ENCODE peak calls at places on chromosome 3, in four cellular contexts. U is CD4-positive, alpha-beta T cell; Y is NB4; F is left ventricle myocardium inferior. Q is an unnamed sample.

GRCh38 chr3:170092907-170093306 is 55.1 kb downstream of the GPR160 start:
- DNase-seq in U (no peak), Y (peak), F (no peak), Q (no peak)

GRCh38 chr3:151178208-151178845 is 24.7 kb downstream of the GPR171 start:
- DNase-seq in U (no peak), Y (no peak), F (no peak), Q (no peak)

GRCh38 chr3:63991666-63992065 is 31.6 kb downstream of the PSMD6 start:
- DNase-seq in U (no peak), Y (no peak), F (no peak), Q (no peak)

GRCh38 chr3:172138031-172138538 is 98.7 kb downstream of the FNDC3B start:
- DNase-seq in U (no peak), Y (no peak), F (no peak), Q (no peak)

GRCh38 chr3:188664795-188665194 is 507.0 kb upstream of the TPRG1 start:
- DNase-seq in U (no peak), Y (peak), F (no peak), Q (no peak)

GRCh38 chr3:141279074-141279945 is 47.7 kb downstream of the PXYLP1 start:
- DNase-seq in U (no peak), Y (peak), F (no peak), Q (no peak)

GRCh38 chr3:192772495-192772894 is 45.2 kb upstream of the FGF12 start:
- DNase-seq in U (no peak), Y (peak), F (peak), Q (no peak)

GRCh38 chr3:11564577-11565001 is 79.1 kb downstream of the VGLL4 start:
- DNase-seq in U (no peak), Y (no peak), F (no peak), Q (no peak)

GRCh38 chr3:141240290-141241247 is 8.9 kb downstream of the PXYLP1 start:
- DNase-seq in U (no peak), Y (peak), F (no peak), Q (no peak)

GRCh38 chr3:87088984-87089841 is 98.3 kb upstream of the VGLL3 start:
- DNase-seq in U (no peak), Y (no peak), F (peak), Q (peak)

GRCh38 chr3:56976666-56977560 is 83.6 kb upstream of the SPATA12 start:
- DNase-seq in U (no peak), Y (peak), F (no peak), Q (no peak)

GRCh38 chr3:112405845-112406244 is 72.9 kb downstream of the CD200 start:
- DNase-seq in U (no peak), Y (peak), F (no peak), Q (no peak)

GRCh38 chr3:44418549-44418948 is 58.9 kb downstream of the ZNF445 start:
- DNase-seq in U (no peak), Y (no peak), F (no peak), Q (no peak)

GRCh38 chr3:184377882-184378445 is at the start of gene THPO:
- DNase-seq in U (no peak), Y (peak), F (no peak), Q (peak)

DNA sequence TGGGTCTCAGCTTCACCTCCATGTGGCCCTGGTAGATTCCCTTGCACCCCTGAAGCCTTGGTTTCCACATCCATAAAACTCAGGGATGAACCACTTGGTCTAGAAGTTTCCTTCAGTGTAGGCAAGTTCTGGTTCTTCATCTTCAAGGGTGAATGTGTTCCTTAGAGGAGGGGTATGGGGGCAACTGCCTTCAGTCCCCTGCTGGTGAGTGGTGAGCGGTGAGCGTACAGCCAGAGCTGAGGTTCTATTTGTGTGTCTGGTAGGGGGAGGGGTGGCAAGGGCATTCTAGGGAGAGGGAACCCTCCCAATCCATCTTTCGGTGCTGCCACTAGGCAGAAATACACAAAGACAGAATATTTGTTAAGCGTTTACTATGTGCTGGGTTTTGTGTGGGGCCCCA is 137.4 kb downstream of the FBLN2 start:
- DNase-seq in U (no peak), Y (no peak), F (no peak), Q (no peak)
- TF ChIP-seq CTCF in U (no peak), Y (no peak), F (no peak), Q (no peak)

GRCh38 chr3:126960604-126960995 is 22.3 kb upstream of the PLXNA1 start:
- DNase-seq in U (no peak), Y (no peak), F (peak), Q (peak)
- TF ChIP-seq CTCF in U (no peak), Y (no peak), F (no peak), Q (no peak)

GRCh38 chr3:72193768-72194463 is 409.0 kb upstream of the PROK2 start:
- DNase-seq in U (no peak), Y (no peak), F (no peak), Q (no peak)
- TF ChIP-seq CTCF in U (no peak), Y (no peak), F (no peak), Q (no peak)

DNA sequence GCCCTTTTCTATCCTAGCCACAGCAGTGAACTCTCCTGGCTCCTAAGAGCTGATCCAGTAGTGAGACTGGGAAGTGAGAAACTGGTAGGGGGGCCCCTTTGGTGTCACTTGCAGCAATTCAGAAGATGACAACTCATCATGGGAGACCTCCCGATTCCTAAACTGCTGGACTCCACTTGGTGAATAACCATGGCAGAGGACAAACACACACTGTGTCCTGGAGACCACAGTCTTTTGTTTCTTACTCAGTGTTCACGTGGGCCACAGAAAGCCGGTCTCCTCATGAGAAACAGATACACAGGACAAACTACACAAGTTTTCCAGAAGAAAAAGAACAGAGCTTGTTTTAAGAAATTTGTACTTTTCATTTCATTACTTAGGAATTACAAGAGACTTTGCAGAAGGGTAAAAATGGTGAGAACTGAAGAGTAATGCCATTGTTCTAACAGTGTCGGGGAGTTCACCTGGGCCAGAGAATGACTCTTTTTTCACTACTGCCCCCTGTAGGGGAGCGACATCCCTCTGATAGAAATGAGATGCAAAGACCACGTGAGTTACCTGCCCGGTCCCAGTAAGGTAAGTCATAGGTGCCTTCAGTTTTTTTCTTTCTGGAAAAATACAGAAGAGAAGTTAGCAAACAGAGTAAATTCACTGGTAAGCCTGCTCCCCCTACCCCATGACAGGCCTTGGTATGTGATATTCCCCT is 38.1 kb downstream of the ST3GAL6 start:
- DNase-seq in U (no peak), Y (no peak), F (no peak), Q (no peak)
- TF ChIP-seq CTCF in U (no peak), Y (peak), F (peak), Q (no peak)

DNA sequence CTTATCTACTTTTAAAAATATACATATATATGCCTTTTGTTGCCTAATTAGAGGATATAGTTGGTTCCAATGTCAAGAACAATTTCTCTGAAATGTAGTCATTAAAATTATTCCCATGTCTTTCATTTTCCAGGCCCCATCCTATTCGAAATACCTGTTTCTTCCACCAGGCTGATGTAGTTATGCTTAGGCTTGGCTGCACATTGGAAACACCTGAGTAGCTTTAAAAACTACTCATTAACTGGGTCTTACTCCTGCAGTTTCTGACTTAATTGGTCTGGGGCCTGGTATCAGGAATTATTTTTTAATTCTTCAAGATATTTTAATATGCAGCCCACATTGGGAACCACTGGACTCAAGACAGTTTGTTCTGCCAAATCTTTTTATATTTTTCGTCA is 53.7 kb downstream of the TGFBR2 start:
- DNase-seq in U (no peak), Y (no peak), F (no peak), Q (no peak)
- TF ChIP-seq CTCF in U (no peak), Y (no peak), F (no peak), Q (no peak)

GRCh38 chr3:14122301-14122700 is 2.4 kb downstream of the CHCHD4 start:
- DNase-seq in U (no peak), Y (no peak), F (no peak), Q (no peak)

GRCh38 chr3:14121859-14122258 is 2.8 kb downstream of the CHCHD4 start:
- DNase-seq in U (no peak), Y (no peak), F (no peak), Q (no peak)

GRCh38 chr3:14124223-14124614 is 451 bp downstream of the CHCHD4 start:
- DNase-seq in U (peak), Y (peak), F (peak), Q (peak)

GRCh38 chr3:14124615-14125192 is at the start of the genes CHCHD4 and TMEM43:
- DNase-seq in U (peak), Y (peak), F (peak), Q (peak)

GRCh38 chr3:14123308-14124222 is 1.1 kb downstream of the CHCHD4 start:
- DNase-seq in U (no peak), Y (peak), F (no peak), Q (no peak)
- TF ChIP-seq CTCF in U (no peak), Y (no peak), F (no peak), Q (no peak)

DNA sequence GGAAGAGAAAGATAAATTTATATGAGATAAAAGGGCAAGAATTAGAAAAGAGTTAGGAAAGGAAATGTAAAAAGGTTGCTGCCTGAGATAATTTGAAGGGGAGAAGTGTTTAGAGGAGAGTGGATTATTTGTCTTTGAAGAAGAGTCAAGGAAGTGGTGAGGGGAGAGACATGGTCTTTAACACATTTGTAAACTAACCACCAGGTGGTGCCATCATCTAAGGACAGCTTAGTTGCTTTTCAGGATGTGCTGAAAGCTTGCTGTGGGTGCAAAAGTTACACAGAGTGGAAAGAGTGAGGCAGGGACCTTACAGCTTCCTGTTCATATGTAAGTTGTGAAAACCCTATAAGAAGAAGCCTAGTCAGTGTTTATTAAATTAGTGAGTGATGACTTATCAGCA is 114.1 kb upstream of the DNAJC19 start:
- DNase-seq in U (no peak), Y (peak), F (no peak), Q (no peak)
- TF ChIP-seq CTCF in U (no peak), Y (peak), F (no peak), Q (no peak)

GRCh38 chr3:180040966-180041365 is 4.2 kb upstream of the PEX5L start:
- DNase-seq in U (no peak), Y (no peak), F (no peak), Q (no peak)

GRCh38 chr3:180036092-180036677 is 552 bp downstream of the PEX5L start:
- DNase-seq in U (no peak), Y (peak), F (no peak), Q (no peak)

DNA sequence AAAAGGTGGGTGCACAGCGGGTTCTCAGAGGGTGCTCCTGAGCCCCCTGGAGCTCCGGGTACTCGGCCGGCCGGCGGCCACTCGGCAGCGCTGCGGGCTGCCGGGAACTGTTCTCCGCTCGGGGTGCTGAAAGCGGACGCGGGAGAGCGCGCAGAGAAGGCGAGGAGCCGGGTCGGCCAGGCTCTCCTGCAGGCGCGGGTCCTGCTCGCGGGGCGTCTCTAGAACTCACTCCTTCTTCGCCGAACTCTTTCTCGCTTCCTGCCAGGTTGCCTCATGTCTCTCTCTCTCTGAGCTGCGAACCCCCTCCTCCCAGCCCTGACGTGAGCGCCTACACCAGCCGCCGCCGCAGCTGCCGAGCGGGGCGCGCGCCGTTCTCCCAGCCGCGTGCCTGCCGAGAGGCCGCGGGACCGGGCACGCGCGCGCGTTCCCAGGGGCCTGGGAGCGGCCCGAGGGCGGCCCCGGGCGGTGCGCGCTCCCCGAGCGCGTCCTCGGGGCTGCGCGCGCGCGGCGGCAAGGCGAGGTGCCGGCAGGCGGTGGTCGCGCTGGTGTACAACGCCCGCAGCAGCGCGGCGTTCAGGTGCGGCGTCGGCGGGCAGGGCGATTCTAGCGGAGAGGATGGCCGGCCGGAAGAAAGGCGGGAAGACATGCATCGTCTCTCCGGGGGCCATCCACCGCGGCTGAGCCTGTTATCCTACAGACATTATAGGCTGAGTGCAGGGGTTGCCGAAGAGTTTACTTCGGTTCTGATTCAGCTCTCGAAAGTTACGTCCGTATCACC is at the start of gene PEX5L:
- DNase-seq in U (no peak), Y (peak), F (peak), Q (peak)
- TF ChIP-seq CTCF in U (no peak), Y (no peak), F (no peak), Q (no peak)